ENCODE peak calls at places on chromosomes 5 and 9, in seven cellular contexts. J, L, R, D, G, W and N are unnamed samples.
A peak's percentile ranks its signal among the peaks of the same experiment; 100 is the strongest.

GRCh38 chr9:95477441-95477840 is 39.3 kb downstream of the PTCH1 start:
- DNase-seq in J (no peak), L (no peak), R (no peak), D (no peak), G (no peak), W (no peak), N (no peak)

GRCh38 chr9:138010861-138011260 is 133.3 kb downstream of the CACNA1B start:
- DNase-seq in J (no peak), L (no peak), R (no peak), D (no peak), G (no peak), W (no peak), N (no peak)

GRCh38 chr5:148949871-148950863 is 112.7 kb downstream of the SH3TC2 start:
- DNase-seq in J (no peak), L (no peak), R (no peak), D (no peak), G (no peak), W (no peak), N (no peak)

GRCh38 chr5:151257731-151258715 is 5.0 kb downstream of the GM2A start:
- DNase-seq in J (no peak), L (no peak), R (peak; percentile 66), D (no peak), G (no peak), W (no peak), N (no peak)

GRCh38 chr5:69368458-69369368 is 607 bp downstream of the AK6 start:
- DNase-seq in J (peak; percentile 31), L (no peak), R (no peak), D (peak; percentile 46), G (no peak), W (peak; percentile 40), N (peak; percentile 57)

GRCh38 chr5:137190031-137190430 is 309.1 kb downstream of the SPOCK1 start:
- DNase-seq in J (no peak), L (no peak), R (no peak), D (no peak), G (no peak), W (no peak), N (no peak)

GRCh38 chr9:801399-802071 is 40.0 kb upstream of the DMRT1 start:
- DNase-seq in J (no peak), L (no peak), R (no peak), D (no peak), G (no peak), W (no peak), N (no peak)

GRCh38 chr5:169812786-169813185 is 167.5 kb downstream of the INSYN2B start:
- DNase-seq in J (no peak), L (no peak), R (no peak), D (no peak), G (no peak), W (no peak), N (no peak)

GRCh38 chr9:135295556-135296300 is 183.9 kb upstream of the PPP1R26 start:
- DNase-seq in J (no peak), L (peak; percentile 44), R (no peak), D (no peak), G (no peak), W (no peak), N (no peak)

GRCh38 chr5:79642210-79642609 is 30.0 kb downstream of the TENT2 start:
- DNase-seq in J (no peak), L (no peak), R (no peak), D (no peak), G (no peak), W (no peak), N (no peak)

GRCh38 chr9:2620876-2621677 is 510 bp upstream of the VLDLR start:
- DNase-seq in J (no peak), L (peak; percentile 67), R (no peak), D (peak; percentile 88), G (no peak), W (no peak), N (peak; percentile 36)

GRCh38 chr9:136023401-136024225 is 62.4 kb upstream of the UBAC1 start:
- DNase-seq in J (no peak), L (no peak), R (no peak), D (peak; percentile 41), G (no peak), W (no peak), N (no peak)

GRCh38 chr5:105970919-105971318 is 1699.8 kb downstream of the EFNA5 start:
- DNase-seq in J (no peak), L (no peak), R (no peak), D (peak; percentile 3), G (no peak), W (no peak), N (no peak)

DNA sequence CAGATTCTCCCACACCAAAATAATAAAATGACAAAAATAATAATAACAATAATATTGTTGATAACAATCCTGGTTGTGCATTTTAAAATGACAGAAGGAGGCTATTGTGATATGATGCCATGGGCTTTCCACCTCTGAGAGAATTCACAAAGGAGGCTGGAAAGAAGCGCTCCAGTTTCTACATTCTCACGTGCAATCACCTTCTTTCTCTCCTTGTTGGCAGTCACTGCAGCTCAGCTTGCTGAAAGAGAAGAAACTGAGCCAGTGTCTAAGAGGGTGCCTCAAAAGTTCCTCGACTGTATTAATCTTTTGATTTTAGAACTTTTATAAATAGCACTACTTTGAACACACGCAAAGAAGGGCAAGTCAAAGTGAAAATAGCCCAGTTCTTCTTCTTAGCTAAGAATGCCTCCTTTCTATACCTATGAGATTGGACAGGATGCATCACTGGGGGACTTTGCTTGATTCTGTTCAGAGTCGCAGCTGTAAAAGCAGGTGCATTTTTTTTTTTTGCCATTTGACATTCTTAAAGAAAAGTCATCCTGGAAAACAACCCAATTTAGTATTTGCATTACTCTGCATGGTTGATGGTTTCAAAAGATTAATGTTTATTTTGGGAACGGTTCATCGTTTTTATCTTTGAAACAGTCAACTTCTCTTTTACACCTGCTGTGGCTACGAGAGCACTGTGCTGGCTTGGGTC is 12.4 kb upstream of the SUB1 start:
- DNase-seq in J (no peak), L (no peak), R (peak; percentile 91), D (no peak), G (no peak), W (no peak), N (no peak)
- TF ChIP-seq YY1 in J (no peak), L (no peak), R (peak; percentile 24), D (no peak), G (no peak), W (no peak), N (no peak)

GRCh38 chr5:12294151-12294550 is 389.9 kb upstream of the CTNND2 start:
- DNase-seq in J (no peak), L (no peak), R (no peak), D (no peak), G (no peak), W (no peak), N (no peak)

DNA sequence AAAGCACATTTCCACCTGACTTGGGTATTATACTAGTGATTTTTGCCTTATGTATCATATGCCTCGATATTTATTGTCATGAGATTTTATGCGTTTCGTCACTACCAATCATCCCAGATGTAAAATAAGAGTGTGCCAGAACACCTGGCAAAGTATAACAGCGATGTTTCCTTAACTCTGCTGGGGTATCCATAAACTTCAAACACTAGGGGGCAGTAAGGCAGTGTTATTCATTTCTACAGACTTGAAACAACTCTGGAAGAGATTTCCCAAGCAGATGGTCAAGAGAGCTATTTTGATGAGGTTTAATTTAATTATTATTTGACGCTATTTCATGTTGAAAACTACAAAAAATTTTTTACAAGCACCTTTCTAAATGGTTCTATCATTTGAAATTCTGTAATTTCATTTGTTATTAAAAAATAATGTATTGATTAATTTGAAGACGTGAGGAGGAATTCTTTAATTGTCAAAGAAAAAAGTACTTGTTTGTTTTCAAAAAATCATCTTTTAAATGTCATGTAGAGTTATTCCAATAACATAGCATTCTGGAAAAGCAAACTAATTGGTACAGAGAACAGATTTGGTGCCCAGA is 388.5 kb upstream of the CTNND2 start:
- DNase-seq in J (no peak), L (peak; percentile 49), R (no peak), D (no peak), G (peak; percentile 1), W (peak; percentile 8), N (no peak)
- TF ChIP-seq YY1 in J (no peak), L (no peak), R (no peak), D (no peak), G (no peak), W (no peak), N (no peak)

GRCh38 chr5:176727528-176727900 is 80.2 kb downstream of the TSPAN17 start:
- DNase-seq in J (no peak), L (no peak), R (no peak), D (no peak), G (no peak), W (no peak), N (no peak)

GRCh38 chr5:176725521-176725920 is 78.2 kb downstream of the TSPAN17 start:
- DNase-seq in J (no peak), L (no peak), R (no peak), D (no peak), G (no peak), W (no peak), N (no peak)

GRCh38 chr5:176728810-176729209 is 81.5 kb downstream of the TSPAN17 start:
- DNase-seq in J (no peak), L (no peak), R (no peak), D (no peak), G (no peak), W (no peak), N (no peak)

GRCh38 chr5:176726746-176727527 is 79.7 kb downstream of the TSPAN17 start:
- DNase-seq in J (no peak), L (no peak), R (no peak), D (no peak), G (no peak), W (no peak), N (no peak)

DNA sequence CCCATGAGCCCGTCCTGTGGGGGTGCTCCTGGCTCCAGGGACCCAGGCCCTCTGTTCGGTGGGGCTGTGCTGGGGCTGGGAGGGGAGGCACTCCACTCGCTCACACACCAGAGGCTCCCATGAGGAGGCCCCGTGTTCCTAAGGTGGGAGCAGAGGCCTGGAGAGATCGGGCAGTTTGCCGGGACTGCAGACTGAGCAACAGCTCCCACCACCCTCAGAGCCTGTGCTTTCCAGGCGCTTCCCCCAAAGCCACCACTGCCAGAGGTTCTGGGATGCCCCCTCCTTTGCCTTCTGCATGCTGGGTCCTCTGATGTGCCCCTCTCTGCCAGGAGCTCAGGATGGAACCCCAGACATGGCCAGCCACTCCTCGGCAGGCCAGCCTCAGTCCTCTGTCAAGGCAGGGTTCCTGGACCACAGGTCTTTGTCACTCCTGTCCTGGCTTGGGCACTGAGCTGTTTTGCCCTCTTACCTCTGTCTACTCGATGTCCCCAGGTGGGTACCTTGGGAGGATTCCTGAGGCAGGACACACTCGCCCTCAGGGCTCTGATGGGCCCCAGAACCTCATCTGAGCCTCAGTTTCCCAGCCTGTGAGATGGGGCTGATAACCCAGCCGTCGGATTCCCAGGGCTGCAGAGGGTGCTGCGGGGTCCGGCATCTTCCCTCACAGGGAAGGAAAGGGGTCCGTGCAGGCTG is 80.8 kb downstream of the TSPAN17 start:
- DNase-seq in J (no peak), L (no peak), R (no peak), D (no peak), G (no peak), W (no peak), N (no peak)
- TF ChIP-seq YY1 in J (no peak), L (no peak), R (no peak), D (no peak), G (no peak), W (no peak), N (no peak)

GRCh38 chr5:129996896-129997295 is 92.6 kb downstream of the CHSY3 start:
- DNase-seq in J (no peak), L (no peak), R (no peak), D (no peak), G (no peak), W (no peak), N (no peak)
- TF ChIP-seq YY1 in J (no peak), L (no peak), R (no peak), D (no peak), G (no peak), W (no peak), N (no peak)